ENCODE peak calls at places on chromosomes 1 and 21, in six cellular contexts. W, H, Y, F, V and S are unnamed samples.

GRCh38 chr1:223219846-223220610 is 77.0 kb upstream of the TLR5 start:
- DNase-seq in W (no peak), H (no peak), Y (no peak), F (no peak), V (no peak), S (no peak)

GRCh38 chr21:44456915-44457736 is 1.8 kb downstream of the LRRC3 start:
- DNase-seq in W (no peak), H (no peak), Y (no peak), F (no peak), V (no peak), S (no peak)

GRCh38 chr1:30251451-30251850 is 471.9 kb downstream of the MATN1 start:
- DNase-seq in W (no peak), H (no peak), Y (no peak), F (no peak), V (no peak), S (no peak)

GRCh38 chr1:207903053-207903452 is 7.9 kb downstream of the CD34 start:
- DNase-seq in W (no peak), H (no peak), Y (no peak), F (no peak), V (no peak), S (no peak)

GRCh38 chr1:94418664-94419655 is 771 bp downstream of the ABCD3 start:
- DNase-seq in W (peak), H (no peak), Y (no peak), F (peak), V (peak), S (peak)

GRCh38 chr1:174269932-174270651 is 110.8 kb downstream of the RABGAP1L start:
- DNase-seq in W (no peak), H (no peak), Y (no peak), F (no peak), V (no peak), S (no peak)

GRCh38 chr1:56291374-56291841 is 288.0 kb downstream of the PLPP3 start:
- DNase-seq in W (peak), H (no peak), Y (no peak), F (peak), V (no peak), S (no peak)

GRCh38 chr1:42125552-42125951 is 27.7 kb upstream of the GUCA2B start:
- DNase-seq in W (no peak), H (no peak), Y (no peak), F (no peak), V (no peak), S (no peak)

GRCh38 chr1:215529111-215529510 is 38.0 kb upstream of the KCTD3 start:
- DNase-seq in W (no peak), H (no peak), Y (no peak), F (no peak), V (peak), S (peak)

GRCh38 chr21:43270800-43271261 is 102.0 kb downstream of the CRYAA start:
- DNase-seq in W (no peak), H (no peak), Y (no peak), F (no peak), V (no peak), S (no peak)

GRCh38 chr1:68624233-68624632 is 127.4 kb upstream of the DEPDC1 start:
- DNase-seq in W (peak), H (no peak), Y (no peak), F (no peak), V (no peak), S (peak)

GRCh38 chr1:68623700-68624099 is 126.8 kb upstream of the DEPDC1 start:
- DNase-seq in W (no peak), H (no peak), Y (no peak), F (no peak), V (no peak), S (no peak)

GRCh38 chr1:68620575-68620974 is 123.7 kb upstream of the DEPDC1 start:
- DNase-seq in W (peak), H (no peak), Y (no peak), F (no peak), V (no peak), S (no peak)

GRCh38 chr1:68625636-68626035 is 128.8 kb upstream of the DEPDC1 start:
- DNase-seq in W (no peak), H (no peak), Y (no peak), F (no peak), V (no peak), S (no peak)
- H2BK15ac ChIP-seq in W (no peak), H (no peak), Y (no peak), F (no peak), V (no peak), S (no peak)

GRCh38 chr1:110383311-110383990 is 7.4 kb downstream of the SLC16A4 start:
- DNase-seq in W (no peak), H (no peak), Y (no peak), F (no peak), V (no peak), S (no peak)
- H2BK15ac ChIP-seq in W (no peak), H (no peak), Y (no peak), F (no peak), V (no peak), S (no peak)

GRCh38 chr1:247298124-247298481 is 33.6 kb downstream of the ZNF496 start:
- DNase-seq in W (no peak), H (no peak), Y (no peak), F (no peak), V (no peak), S (no peak)
- H2BK15ac ChIP-seq in W (no peak), H (no peak), Y (no peak), F (no peak), V (no peak), S (no peak)

DNA sequence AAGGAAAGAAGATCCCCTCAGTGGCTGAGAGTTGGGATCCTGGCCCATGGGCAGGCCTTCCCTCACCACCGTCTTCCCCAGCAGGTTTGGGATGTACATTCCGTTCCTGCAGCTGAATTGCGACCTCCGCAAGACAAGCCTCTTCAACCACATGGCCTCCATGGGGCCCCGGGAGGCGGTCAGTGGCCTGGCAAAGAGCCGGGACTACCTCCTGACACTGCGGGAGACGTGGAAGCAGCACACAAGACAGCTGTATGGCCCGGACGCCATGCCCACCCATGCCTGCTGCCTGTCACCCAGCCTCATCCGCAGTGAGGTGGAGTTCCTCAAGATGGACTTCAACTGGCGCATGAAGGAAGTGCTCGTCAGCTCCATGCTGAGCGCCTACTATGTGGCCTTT is 16.3 kb upstream of the KPNA6 start:
- DNase-seq in W (no peak), H (no peak), Y (no peak), F (no peak), V (no peak), S (no peak)
- H2BK15ac ChIP-seq in W (no peak), H (no peak), Y (no peak), F (no peak), V (no peak), S (no peak)